ENCODE peak calls at places on chromosomes 16 and 17, in seven cellular contexts. R, I, S, V, T, F and Z are unnamed samples.
A peak's percentile ranks its signal among the peaks of the same experiment; 100 is the strongest.

GRCh38 chr17:50095626-50096037 is 481 bp downstream of the PDK2 start:
- DNase-seq in R (peak; percentile 72), I (no peak), S (no peak), V (no peak), T (no peak), F (no peak), Z (no peak)

GRCh38 chr16:84115919-84116719 is 623 bp downstream of the MBTPS1 start:
- DNase-seq in R (no peak), I (peak; percentile 78), S (peak; percentile 11), V (peak; percentile 40), T (no peak), F (no peak), Z (no peak)

GRCh38 chr16:64589836-64590235 is 532.0 kb downstream of the CDH11 start:
- DNase-seq in R (no peak), I (no peak), S (no peak), V (peak; percentile 52), T (no peak), F (no peak), Z (no peak)

GRCh38 chr17:4501295-4501949 is 2.7 kb downstream of the SPNS2 start:
- DNase-seq in R (no peak), I (no peak), S (no peak), V (no peak), T (no peak), F (no peak), Z (peak; percentile 68)

GRCh38 chr17:8391711-8392110 is 5.9 kb downstream of the RNF222 start:
- DNase-seq in R (no peak), I (no peak), S (no peak), V (no peak), T (no peak), F (no peak), Z (no peak)

GRCh38 chr17:38620551-38621277 is 15.0 kb upstream of the SRCIN1 start:
- DNase-seq in R (no peak), I (no peak), S (no peak), V (no peak), T (no peak), F (no peak), Z (no peak)

GRCh38 chr16:81885976-81886586 is 107.0 kb downstream of the PLCG2 start:
- DNase-seq in R (peak; percentile 81), I (peak; percentile 14), S (no peak), V (peak; percentile 22), T (no peak), F (no peak), Z (no peak)

GRCh38 chr17:76566988-76567431 is 18.6 kb downstream of the ST6GALNAC2 start:
- DNase-seq in R (no peak), I (no peak), S (no peak), V (no peak), T (no peak), F (no peak), Z (no peak)

GRCh38 chr16:85083051-85083639 is 29.1 kb downstream of the CIBAR2 start:
- DNase-seq in R (peak; percentile 72), I (no peak), S (no peak), V (no peak), T (no peak), F (no peak), Z (no peak)

GRCh38 chr17:71427801-71428200 is 693.0 kb upstream of the SOX9 start:
- DNase-seq in R (no peak), I (no peak), S (no peak), V (no peak), T (no peak), F (peak; percentile 45), Z (no peak)

GRCh38 chr16:57623251-57624043 is 5.0 kb upstream of the ADGRG1 start:
- DNase-seq in R (peak; percentile 60), I (no peak), S (no peak), V (peak; percentile 52), T (no peak), F (no peak), Z (no peak)

GRCh38 chr17:4160294-4160859 is 17.4 kb downstream of the CYB5D2 start:
- DNase-seq in R (no peak), I (no peak), S (no peak), V (no peak), T (no peak), F (no peak), Z (no peak)

GRCh38 chr17:77906377-77906871 is 52.1 kb upstream of the TNRC6C start:
- DNase-seq in R (no peak), I (no peak), S (no peak), V (no peak), T (no peak), F (no peak), Z (no peak)

GRCh38 chr16:72857841-72858594 is 189.9 kb downstream of the ZFHX3 start:
- DNase-seq in R (no peak), I (no peak), S (no peak), V (no peak), T (no peak), F (no peak), Z (no peak)

GRCh38 chr16:79186196-79186595 is 414.3 kb downstream of the MAF start:
- DNase-seq in R (no peak), I (no peak), S (no peak), V (no peak), T (no peak), F (no peak), Z (no peak)

GRCh38 chr16:53612003-53612402 is 91.7 kb downstream of the RPGRIP1L start:
- DNase-seq in R (no peak), I (no peak), S (no peak), V (no peak), T (no peak), F (no peak), Z (no peak)

GRCh38 chr16:86874141-86874540 is 295.8 kb downstream of the FOXL1 start:
- DNase-seq in R (peak; percentile 78), I (peak; percentile 6), S (no peak), V (no peak), T (peak; percentile 24), F (no peak), Z (no peak)